ENCODE peak calls at places on chromosomes 5 and 9, in six cellular contexts. P, U, H, V, D and S are unnamed samples.

GRCh38 chr9:89172398-89172797 is 6.2 kb downstream of the SHC3 start:
- DNase-seq in D (no peak), V (no peak), P (no peak), H (no peak), U (no peak), S (no peak)

GRCh38 chr9:131324736-131325679 is 35.5 kb downstream of the PLPP7 start:
- DNase-seq in V (no peak), D (no peak), P (no peak), H (no peak), U (no peak), S (no peak)

GRCh38 chr9:111599092-111599947 is at the start of gene PTGR1:
- DNase-seq in P (peak; percentile 96), D (peak; percentile 89), H (peak; percentile 85), U (peak; percentile 89), V (peak; percentile 91), S (peak; percentile 84)

GRCh38 chr9:120985759-120986353 is 59.3 kb upstream of the TRAF1 start:
- DNase-seq in U (no peak), H (peak; percentile 56), V (peak; percentile 3), D (peak; percentile 75), P (peak; percentile 74), S (no peak)

GRCh38 chr5:176929654-176930053 is 30.5 kb upstream of the HK3 start:
- DNase-seq in V (no peak), H (no peak), U (no peak), P (no peak), D (no peak), S (no peak)

GRCh38 chr9:127567119-127567897 is 44.8 kb upstream of the STXBP1 start:
- DNase-seq in P (no peak), U (peak; percentile 72), V (peak; percentile 94), D (peak; percentile 52), H (no peak), S (peak; percentile 85)

GRCh38 chr5:76367623-76368366 is 35.3 kb upstream of the IQGAP2 start:
- DNase-seq in U (no peak), P (no peak), H (peak; percentile 11), V (no peak), D (peak; percentile 19), S (no peak)

GRCh38 chr9:106954974-106955850 is 92.2 kb downstream of the ZNF462 start:
- DNase-seq in P (no peak), D (no peak), H (no peak), U (no peak), V (no peak), S (no peak)

GRCh38 chr5:172410160-172410559 is 44.2 kb downstream of the SH3PXD2B start:
- DNase-seq in H (peak; percentile 86), P (peak; percentile 22), U (no peak), V (no peak), D (no peak), S (no peak)

GRCh38 chr9:75238311-75238976 is 150.1 kb downstream of the OSTF1 start:
- DNase-seq in D (peak; percentile 83), U (no peak), V (peak; percentile 63), H (peak; percentile 6), P (peak; percentile 74), S (peak; percentile 80)

GRCh38 chr5:66621146-66621545 is 25.0 kb downstream of the MAST4 start:
- DNase-seq in D (peak; percentile 41), U (no peak), P (no peak), H (peak; percentile 52), V (no peak), S (no peak)

GRCh38 chr5:136457390-136458094 is 92.2 kb upstream of the TRPC7 start:
- DNase-seq in P (no peak), H (no peak), U (no peak), V (peak; percentile 79), D (no peak), S (peak; percentile 78)

GRCh38 chr9:85332487-85332886 is 409.3 kb downstream of the AGTPBP1 start:
- DNase-seq in H (no peak), V (no peak), U (no peak), D (peak; percentile 59), P (no peak), S (no peak)

GRCh38 chr5:136012041-136012804 is 16.6 kb upstream of the TGFBI start:
- DNase-seq in H (peak; percentile 63), P (peak; percentile 84), V (no peak), D (no peak), U (no peak), S (no peak)

GRCh38 chr5:125499969-125500368 is 753.5 kb upstream of the ZNF608 start:
- DNase-seq in V (no peak), H (no peak), U (no peak), D (no peak), P (no peak), S (no peak)

GRCh38 chr5:84360056-84360455 is 24.6 kb downstream of the EDIL3 start:
- DNase-seq in P (no peak), D (no peak), U (no peak), H (no peak), V (no peak), S (no peak)

GRCh38 chr5:84361572-84361971 is 23.1 kb downstream of the EDIL3 start:
- DNase-seq in P (no peak), H (no peak), V (no peak), D (no peak), U (no peak), S (no peak)

GRCh38 chr5:84362061-84362720 is 22.5 kb downstream of the EDIL3 start:
- DNase-seq in V (no peak), U (no peak), D (no peak), P (no peak), H (no peak), S (no peak)

DNA sequence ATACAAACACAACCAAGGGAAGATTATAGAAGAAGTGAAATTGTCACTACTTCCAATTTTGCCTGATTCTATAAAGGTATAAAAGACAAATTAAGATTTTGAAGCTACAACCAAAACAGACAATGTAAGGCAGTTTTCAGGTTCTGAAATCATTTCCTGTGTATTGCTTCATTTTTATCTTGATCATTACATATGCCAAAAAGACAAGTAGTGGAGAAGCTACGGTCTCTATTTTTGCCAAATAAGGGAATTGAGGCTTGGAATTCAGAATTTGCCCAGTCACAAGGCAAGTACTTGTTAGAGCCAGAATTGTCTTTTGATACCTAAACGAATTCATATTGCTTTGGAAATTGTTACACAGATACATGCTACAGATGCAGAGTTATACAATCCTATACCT is 20.6 kb downstream of the EDIL3 start:
- DNase-seq in H (peak; percentile 75), V (no peak), D (no peak), U (no peak), P (peak; percentile 77), S (no peak)
- H3K9me3 ChIP-seq in H (no peaks in the 10 kb centered on the region), V (no peaks in the 10 kb centered on the region), D (no peaks in the 10 kb centered on the region), U (no peaks in the 10 kb centered on the region), P (no peaks in the 10 kb centered on the region), S (no peaks in the 10 kb centered on the region)

DNA sequence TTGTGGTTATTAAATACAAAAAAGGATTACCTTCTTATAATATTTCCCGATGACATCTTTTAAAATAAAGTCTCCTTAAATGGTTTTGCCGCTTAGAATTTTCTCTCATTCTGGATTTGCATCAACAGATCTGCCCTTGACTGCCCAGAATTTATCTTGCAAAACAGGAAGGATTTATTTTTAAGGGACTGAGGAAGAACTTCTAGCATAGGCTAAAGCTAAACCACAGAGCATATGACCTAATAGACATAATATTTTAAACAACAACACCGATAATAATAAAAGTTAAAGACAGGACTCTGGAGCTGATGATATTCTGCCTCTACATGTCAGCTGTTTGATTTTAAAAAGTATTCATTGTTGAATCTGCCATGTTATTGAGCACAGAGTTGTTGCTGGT is 145.3 kb upstream of the ADCY2 start:
- DNase-seq in V (no peak), D (no peak), H (no peak), U (no peak), P (no peak), S (no peak)
- H3K27ac ChIP-seq in V (no peak overlapping the region), D (no peak overlapping the region), H (no peak overlapping the region), U (no peak overlapping the region), P (no peak overlapping the region), S (no peak overlapping the region)

GRCh38 chr9:11158676-11159075 is 545.9 kb upstream of the PTPRD start:
- DNase-seq in V (no peak), D (no peak), P (no peak), U (no peak), H (no peak), S (no peak)
- H3K9me3 ChIP-seq in V (no peaks in the 10 kb centered on the region), D (no peaks in the 10 kb centered on the region), P (no peaks in the 10 kb centered on the region), U (no peaks in the 10 kb centered on the region), H (peaks cover 2% of the 10 kb centered on the region), S (no peaks in the 10 kb centered on the region)

GRCh38 chr9:126481862-126482261 is 131.9 kb upstream of the LMX1B start:
- DNase-seq in V (no peak), H (no peak), D (no peak), P (no peak), U (no peak), S (no peak)
- H3K27ac ChIP-seq in V (no peak overlapping the region), H (no peak overlapping the region), D (no peak overlapping the region), P (no peak overlapping the region), U (no peak overlapping the region), S (no peak overlapping the region)

GRCh38 chr9:137358126-137358525 is 56.1 kb upstream of the NRARP start:
- DNase-seq in D (no peak), U (no peak), H (no peak), V (no peak), P (no peak), S (no peak)
- H3K9me3 ChIP-seq in D (peaks cover 5% of the 10 kb centered on the region), U (no peaks in the 10 kb centered on the region), H (peaks cover 23% of the 10 kb centered on the region), V (no peaks in the 10 kb centered on the region), P (no peaks in the 10 kb centered on the region), S (peaks cover 4% of the 10 kb centered on the region)

DNA sequence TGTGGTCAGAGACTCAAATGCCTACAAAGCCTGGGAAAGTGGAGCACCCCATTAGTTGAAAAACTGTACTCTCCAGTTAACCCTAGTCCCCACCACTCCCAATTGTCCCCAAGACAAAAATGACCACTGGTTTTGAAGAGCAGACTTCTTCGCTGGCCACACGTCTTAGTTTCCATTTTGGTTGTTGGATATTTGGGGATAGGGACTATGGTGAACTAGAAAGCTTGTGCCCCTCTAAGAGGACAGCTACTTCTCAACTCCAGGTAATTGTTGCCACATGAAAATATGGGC is 109.4 kb upstream of the SPRY4 start:
- DNase-seq in P (no peak), U (no peak), V (no peak), D (no peak), H (no peak), S (no peak)
- H3K27ac ChIP-seq in P (no peak overlapping the region), U (no peak overlapping the region), V (no peak overlapping the region), D (no peak overlapping the region), H (no peak overlapping the region), S (no peak overlapping the region)

DNA sequence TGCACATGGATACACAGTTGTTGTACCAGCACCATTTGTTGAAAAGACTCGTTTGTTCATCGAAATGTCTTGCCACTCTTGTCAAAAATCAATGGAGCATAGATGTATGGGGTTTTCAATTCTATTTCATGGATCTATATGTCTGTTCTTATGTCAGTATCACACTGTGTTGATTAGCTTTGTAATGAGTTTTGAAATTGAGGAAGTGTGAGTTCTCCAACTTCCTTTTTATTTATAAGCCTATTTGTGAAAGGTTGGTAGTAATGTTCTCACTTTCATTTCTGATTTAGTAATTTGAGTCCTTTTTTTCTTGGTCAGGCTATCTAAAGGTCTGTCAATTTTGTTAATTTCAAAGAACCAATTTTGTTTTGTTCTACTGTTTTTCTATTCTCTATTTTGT is 26.1 kb downstream of the ZNF510 start:
- DNase-seq in U (no peak), H (no peak), P (no peak), D (no peak), V (no peak), S (no peak)
- H3K9me3 ChIP-seq in U (peaks cover 8% of the 10 kb centered on the region), H (peaks cover 37% of the 10 kb centered on the region), P (peaks cover 7% of the 10 kb centered on the region), D (peaks cover 31% of the 10 kb centered on the region), V (peaks cover 3% of the 10 kb centered on the region), S (no peaks in the 10 kb centered on the region)

DNA sequence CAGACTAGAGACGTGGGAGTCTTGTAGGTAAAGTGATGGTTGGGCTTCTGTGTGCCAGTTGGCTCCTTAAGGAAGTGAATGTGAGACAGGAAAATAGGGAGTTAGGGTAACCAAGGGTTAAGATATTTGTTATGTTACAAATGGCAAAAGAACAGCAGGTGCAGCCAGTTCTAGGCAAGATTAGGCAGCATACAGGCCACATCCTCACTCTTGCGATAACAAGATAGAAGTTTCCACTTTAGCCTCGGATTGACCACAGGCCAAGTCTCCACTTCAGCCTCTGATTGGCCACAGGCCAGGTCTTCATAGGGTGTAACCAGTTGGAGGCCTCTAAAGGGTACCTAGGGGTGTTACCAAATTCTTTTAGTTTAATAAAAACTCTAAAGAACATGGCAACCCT is 54.6 kb upstream of the ABCA1 start:
- DNase-seq in D (no peak), U (peak; percentile 44), P (no peak), V (no peak), H (no peak), S (no peak)
- H3K27ac ChIP-seq in D (no peak overlapping the region), U (no peak overlapping the region), P (no peak overlapping the region), V (no peak overlapping the region), H (no peak overlapping the region), S (no peak overlapping the region)